ENCODE peak calls at places on chromosomes 3 and 15, in eight cellular contexts. M, A, Z, I, N, K, F and P are unnamed samples.

GRCh38 chr3:149670742-149671492 is 13.1 kb upstream of the WWTR1 start:
- DNase-seq in F (no peak), N (no peak), A (no peak), Z (no peak), I (no peak), K (no peak), M (no peak), P (no peak)

GRCh38 chr3:124951511-124952390 is 17.2 kb upstream of the MUC13 start:
- DNase-seq in F (peak), N (no peak), A (peak), Z (peak), M (no peak), I (no peak), K (no peak), P (no peak)

GRCh38 chr3:166274996-166275395 is 437.8 kb upstream of the BCHE start:
- DNase-seq in M (no peak), F (peak), K (no peak), Z (no peak), I (no peak), N (no peak), A (peak), P (no peak)

GRCh38 chr3:181725830-181726229 is 14.1 kb downstream of the SOX2 start:
- DNase-seq in K (no peak), Z (no peak), F (no peak), N (no peak), I (no peak), M (no peak), A (no peak), P (no peak)

GRCh38 chr3:144018776-144019175 is 47.2 kb downstream of the DIPK2A start:
- DNase-seq in M (no peak), N (peak), K (no peak), A (peak), I (no peak), F (peak), Z (peak), P (no peak)

GRCh38 chr3:174697310-174697709 is 161.8 kb upstream of the NAALADL2 start:
- DNase-seq in F (no peak), N (no peak), A (no peak), I (no peak), M (no peak), Z (no peak), K (no peak), P (no peak)

GRCh38 chr3:147191795-147192385 is 214.5 kb downstream of the ZIC4 start:
- DNase-seq in A (peak), I (peak), F (peak), N (peak), M (peak), K (no peak), Z (peak), P (no peak)

GRCh38 chr3:37730825-37731224 is 130.9 kb upstream of the CTDSPL start:
- DNase-seq in A (no peak), I (peak), K (no peak), M (no peak), Z (no peak), N (no peak), F (no peak), P (no peak)

GRCh38 chr3:123371859-123372767 is 76.8 kb downstream of the ADCY5 start:
- DNase-seq in F (no peak), I (no peak), N (no peak), A (no peak), K (no peak), M (no peak), Z (no peak), P (no peak)

GRCh38 chr3:126416943-126417342 is 22.2 kb downstream of the CFAP100 start:
- DNase-seq in M (no peak), I (no peak), Z (no peak), K (no peak), F (no peak), N (no peak), A (no peak), P (no peak)

GRCh38 chr15:78024883-78025282 is 52.6 kb downstream of the TBC1D2B start:
- DNase-seq in M (no peak), F (no peak), Z (no peak), N (no peak), A (no peak), K (no peak), I (no peak), P (no peak)

GRCh38 chr3:158791259-158791920 is 10.5 kb upstream of the MFSD1 start:
- DNase-seq in N (no peak), F (peak), A (peak), Z (peak), K (no peak), M (no peak), I (no peak), P (peak)

GRCh38 chr15:92527197-92527596 is 128.4 kb downstream of the FAM174B start:
- DNase-seq in K (no peak), N (no peak), M (no peak), I (peak), Z (no peak), A (peak), F (no peak), P (no peak)

GRCh38 chr15:87599616-87600015 is 656.9 kb downstream of the NTRK3 start:
- DNase-seq in Z (no peak), M (no peak), N (no peak), A (no peak), I (no peak), F (peak), K (no peak), P (no peak)

GRCh38 chr15:68062946-68063345 is 8.8 kb downstream of the PIAS1 start:
- DNase-seq in I (no peak), A (no peak), K (no peak), N (no peak), F (no peak), M (no peak), Z (no peak), P (no peak)

GRCh38 chr3:9793161-9793781 is 389 bp downstream of the ARPC4 start:
- DNase-seq in I (no peak), K (no peak), N (no peak), Z (peak), A (peak), F (peak), M (no peak), P (no peak)

GRCh38 chr15:93107646-93108045 is 18.6 kb upstream of the RGMA start:
- DNase-seq in F (no peak), I (no peak), K (no peak), A (no peak), Z (no peak), M (no peak), N (no peak), P (no peak)

GRCh38 chr3:123284399-123285010 is 82.8 kb downstream of the SEC22A start:
- DNase-seq in I (no peak), A (no peak), N (no peak), M (no peak), F (no peak), Z (no peak), K (no peak), P (peak)

GRCh38 chr15:52527898-52528464 is 699 bp downstream of the MYO5A start:
- DNase-seq in F (peak), K (no peak), M (no peak), A (no peak), Z (peak), I (peak), N (no peak), P (peak)

GRCh38 chr15:77830041-77830440 is 197.3 kb upstream of the LINGO1 start:
- DNase-seq in K (no peak), F (peak), I (no peak), Z (peak), A (peak), M (no peak), N (peak), P (no peak)

GRCh38 chr3:11820540-11821041 is 26.1 kb downstream of the TAMM41 start:
- DNase-seq in Z (no peak), I (no peak), A (peak), F (peak), N (no peak), K (no peak), M (no peak), P (peak)

GRCh38 chr3:142652826-142653292 is 56.7 kb downstream of the PLS1 start:
- DNase-seq in M (no peak), K (no peak), F (no peak), N (no peak), A (no peak), Z (no peak), I (no peak), P (no peak)

GRCh38 chr3:178948546-178948945 is 123.1 kb downstream of the ZMAT3 start:
- DNase-seq in N (no peak), A (no peak), I (no peak), M (no peak), F (no peak), Z (peak), K (no peak), P (no peak)

GRCh38 chr15:77311618-77312398 is 108.1 kb downstream of the PEAK1 start:
- DNase-seq in A (no peak), K (no peak), I (no peak), F (no peak), M (no peak), Z (peak), N (no peak), P (no peak)

GRCh38 chr3:129282727-129283327 is 4.2 kb downstream of the HMCES start:
- DNase-seq in N (no peak), K (no peak), F (peak), I (no peak), Z (peak), A (peak), M (no peak), P (peak)

GRCh38 chr3:45759851-45760250 is 36.5 kb downstream of the SLC6A20 start:
- DNase-seq in I (no peak), N (no peak), A (no peak), F (no peak), M (no peak), K (no peak), Z (no peak), P (no peak)

GRCh38 chr15:31278056-31278445 is 48.6 kb upstream of the KLF13 start:
- DNase-seq in K (no peak), I (no peak), Z (no peak), N (no peak), F (no peak), A (no peak), M (no peak), P (peak)

GRCh38 chr3:20401253-20401652 is 215.2 kb upstream of the SGO1 start:
- DNase-seq in K (no peak), N (no peak), F (no peak), Z (no peak), I (no peak), A (peak), M (no peak), P (no peak)

GRCh38 chr15:33994005-33994615 is 25.8 kb downstream of the CHRM5 start:
- DNase-seq in K (no peak), N (no peak), F (peak), M (no peak), A (peak), I (no peak), Z (peak), P (no peak)

GRCh38 chr3:95172144-95172543 is 1109.3 kb downstream of the NSUN3 start:
- DNase-seq in Z (no peak), F (no peak), I (no peak), K (no peak), A (no peak), N (no peak), M (no peak), P (no peak)

GRCh38 chr3:147130461-147130860 is 275.9 kb downstream of the ZIC4 start:
- DNase-seq in F (peak), K (no peak), N (no peak), Z (no peak), M (no peak), A (peak), I (no peak), P (no peak)

GRCh38 chr3:16147226-16147625 is 27.3 kb upstream of the GALNT15 start:
- DNase-seq in Z (peak), F (peak), M (no peak), N (no peak), K (no peak), A (peak), I (no peak), P (no peak)

GRCh38 chr3:100615684-100616083 is 6.3 kb downstream of the ADGRG7 start:
- DNase-seq in Z (no peak), K (no peak), I (no peak), A (peak), M (no peak), F (peak), N (no peak), P (no peak)

GRCh38 chr3:52451237-52452083 is 2.4 kb downstream of the TNNC1 start:
- DNase-seq in I (no peak), Z (no peak), K (no peak), A (no peak), F (no peak), N (no peak), M (no peak), P (no peak)

GRCh38 chr3:11389570-11390268 is 117.5 kb downstream of the ATG7 start:
- DNase-seq in Z (peak), I (no peak), M (no peak), A (peak), N (no peak), F (peak), K (no peak), P (no peak)

GRCh38 chr3:1792466-1792865 is 306.2 kb upstream of the CNTN4 start:
- DNase-seq in A (no peak), F (no peak), N (no peak), I (no peak), Z (no peak), M (no peak), K (no peak), P (no peak)

GRCh38 chr3:106193876-106194275 is 325.1 kb upstream of the CBLB start:
- DNase-seq in N (no peak), A (peak), M (no peak), I (no peak), Z (peak), F (peak), K (no peak), P (no peak)

GRCh38 chr3:177483182-177483967 is 286.1 kb upstream of the TBL1XR1 start:
- DNase-seq in M (no peak), F (no peak), I (no peak), N (no peak), Z (peak), A (no peak), K (no peak), P (no peak)
- TF ChIP-seq CTCF in M (no peak), F (peak), I (no peak), N (peak), Z (peak), A (peak), K (no peak), P (no peak)

DNA sequence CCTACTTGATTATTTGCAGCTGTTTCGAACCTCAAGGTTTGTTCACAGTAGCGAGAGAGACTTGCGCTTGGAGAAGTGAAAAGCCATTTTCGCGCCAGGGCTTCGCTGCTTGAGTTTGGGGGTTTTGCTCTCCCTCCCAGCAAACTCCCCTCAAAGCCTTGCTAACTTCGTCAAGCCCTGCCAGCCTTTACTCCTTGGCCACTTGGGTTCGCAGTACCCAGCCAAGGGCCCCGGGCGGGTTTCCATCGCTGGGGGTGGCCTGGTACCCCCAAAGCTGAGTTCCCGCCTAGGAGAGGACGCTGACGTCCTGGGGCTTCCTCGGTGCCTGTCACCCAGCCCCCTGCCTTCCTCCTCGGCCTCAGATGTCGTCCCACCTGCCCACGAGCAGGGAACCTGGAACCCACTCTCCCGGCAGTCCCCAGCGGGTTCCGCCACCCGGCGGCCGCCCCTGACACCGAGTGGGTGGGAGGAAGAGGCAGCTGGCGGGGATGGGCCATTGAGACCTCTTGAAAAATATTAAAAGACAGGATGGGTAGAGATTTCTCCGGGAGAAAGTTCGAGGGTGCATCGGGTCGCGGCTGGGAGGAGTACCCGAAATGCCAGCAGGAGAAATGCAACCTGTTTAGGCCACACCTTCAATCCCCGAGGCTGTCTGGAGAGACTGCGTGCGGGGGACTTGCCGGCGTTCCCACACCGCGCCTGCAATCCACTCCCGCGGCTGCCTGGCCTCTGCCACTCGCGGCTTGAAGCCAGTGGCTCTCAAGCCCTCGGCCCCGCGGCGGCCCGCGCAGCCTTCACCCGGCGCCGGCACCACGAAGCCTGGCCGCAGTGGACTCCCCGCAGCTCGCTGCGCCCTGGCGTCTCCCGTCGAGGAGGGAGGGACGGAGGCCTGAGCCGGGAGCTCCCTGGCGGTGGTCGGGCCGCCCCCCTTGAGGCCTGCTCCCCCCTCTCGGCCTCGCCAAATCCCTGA is 8.8 kb upstream of the NR2F2 start:
- DNase-seq in K (no peak), N (no peak), F (peak), I (peak), M (no peak), Z (no peak), A (peak), P (no peak)
- TF ChIP-seq CTCF in K (no peak), N (peak), F (no peak), I (peak), M (no peak), Z (no peak), A (no peak), P (no peak)

GRCh38 chr3:50370594-50370993 is 11.3 kb upstream of the TMEM115 start:
- DNase-seq in A (peak), M (no peak), Z (no peak), I (no peak), K (no peak), F (peak), N (no peak), P (no peak)
- TF ChIP-seq CTCF in A (no peak), M (peak), Z (peak), I (no peak), K (no peak), F (peak), N (no peak), P (peak)

GRCh38 chr3:28140664-28141063 is 100.8 kb upstream of the CMC1 start:
- DNase-seq in A (no peak), M (no peak), Z (no peak), F (no peak), K (no peak), I (no peak), N (no peak), P (no peak)

GRCh38 chr3:28138047-28138446 is 103.4 kb upstream of the CMC1 start:
- DNase-seq in F (no peak), M (no peak), A (no peak), N (no peak), K (no peak), I (no peak), Z (no peak), P (no peak)

GRCh38 chr3:28136607-28137216 is 104.7 kb upstream of the CMC1 start:
- DNase-seq in I (no peak), M (no peak), Z (no peak), K (no peak), F (no peak), A (no peak), N (no peak), P (no peak)

GRCh38 chr3:28139288-28139687 is 102.1 kb upstream of the CMC1 start:
- DNase-seq in I (peak), M (no peak), N (no peak), F (no peak), A (peak), Z (no peak), K (no peak), P (no peak)

GRCh38 chr3:28139967-28140634 is 101.3 kb upstream of the CMC1 start:
- DNase-seq in Z (no peak), N (no peak), A (peak), F (no peak), M (no peak), K (no peak), I (no peak), P (no peak)
- TF ChIP-seq CTCF in Z (no peak), N (no peak), A (no peak), F (no peak), M (no peak), K (no peak), I (no peak), P (no peak)

DNA sequence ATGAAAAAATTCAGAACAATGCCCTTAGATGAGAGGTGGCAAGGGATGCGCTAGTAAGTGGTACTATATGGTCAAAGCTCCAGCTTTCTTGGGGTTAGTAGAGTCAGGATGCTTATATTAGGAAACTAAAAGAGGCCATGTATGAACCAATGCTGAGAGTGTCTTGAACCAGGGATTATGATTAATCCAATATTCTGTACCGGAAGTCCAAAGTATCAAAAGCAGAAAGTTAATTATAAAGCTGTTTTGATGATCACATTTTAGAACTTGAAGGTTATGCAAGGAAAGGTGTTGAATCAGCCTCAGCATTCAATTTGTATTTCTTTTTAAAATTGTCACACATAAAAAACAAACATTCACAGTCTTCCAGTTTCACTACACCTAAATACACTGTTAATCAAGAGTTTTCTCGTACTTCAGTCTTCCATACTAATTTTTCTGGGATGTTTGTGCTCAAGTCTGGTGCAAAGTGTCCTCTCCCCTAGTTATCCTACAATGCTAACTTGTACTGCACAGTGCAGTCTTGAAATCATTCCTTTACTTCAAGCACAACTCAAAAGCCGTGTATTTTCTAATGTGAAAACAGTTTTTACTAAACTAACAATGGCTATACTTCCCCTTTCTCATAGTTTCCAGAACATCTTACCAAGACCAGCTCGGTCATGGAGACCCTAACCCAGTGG is 10.7 kb upstream of the FAH start:
- DNase-seq in K (no peak), A (no peak), F (no peak), M (no peak), Z (no peak), I (no peak), N (no peak), P (no peak)
- TF ChIP-seq CTCF in K (no peak), A (no peak), F (no peak), M (no peak), Z (no peak), I (no peak), N (no peak), P (no peak)